ENCODE peak calls at places on chromosomes 2 and 18, in five cellular contexts. G, N, U, H and L are unnamed samples.

GRCh38 chr2:102126660-102127059 is 15.9 kb upstream of the IL1R1 start:
- DNase-seq in G (no peak), N (no peak), U (no peak), H (no peak), L (no peak)

GRCh38 chr2:128536925-128537620 is 218.4 kb upstream of the HS6ST1 start:
- DNase-seq in G (no peak), N (no peak), U (no peak), H (no peak), L (no peak)

GRCh38 chr2:178152033-178152432 is 39.8 kb downstream of the RBM45 start:
- DNase-seq in G (no peak), N (no peak), U (no peak), H (no peak), L (no peak)

GRCh38 chr2:111227716-111228141 is 107.0 kb downstream of the BCL2L11 start:
- DNase-seq in G (no peak), N (no peak), U (no peak), H (no peak), L (no peak)

GRCh38 chr2:205284323-205284722 is 398.0 kb upstream of the NRP2 start:
- DNase-seq in G (no peak), N (no peak), U (no peak), H (no peak), L (no peak)

GRCh38 chr2:232942831-232943230 is 70.2 kb downstream of the NGEF start:
- DNase-seq in G (no peak), N (no peak), U (no peak), H (no peak), L (no peak)

GRCh38 chr2:181891966-181892794 is 650 bp downstream of the ITPRID2 start:
- DNase-seq in G (peak), N (no peak), U (peak), H (peak), L (peak)

GRCh38 chr2:157785200-157785599 is 90.9 kb downstream of the ACVR1 start:
- DNase-seq in G (no peak), N (no peak), U (no peak), H (no peak), L (no peak)

GRCh38 chr2:226308981-226309380 is 490.6 kb downstream of the IRS1 start:
- DNase-seq in G (no peak), N (no peak), U (no peak), H (no peak), L (no peak)

GRCh38 chr18:24530630-24531111 is 70.2 kb downstream of the HRH4 start:
- DNase-seq in G (no peak), N (no peak), U (no peak), H (peak), L (no peak)

GRCh38 chr18:37282386-37283037 is 283.1 kb downstream of the CELF4 start:
- DNase-seq in G (peak), N (no peak), U (no peak), H (no peak), L (no peak)

GRCh38 chr2:65557616-65558573 is 125.5 kb upstream of the SPRED2 start:
- DNase-seq in G (no peak), N (no peak), U (no peak), H (no peak), L (no peak)

GRCh38 chr2:24926602-24927252 is 6.7 kb upstream of the ADCY3 start:
- DNase-seq in G (no peak), N (no peak), U (peak), H (no peak), L (peak)

GRCh38 chr18:79625195-79625923 is 54.2 kb upstream of the CTDP1 start:
- DNase-seq in G (no peak), N (no peak), U (peak), H (no peak), L (peak)

GRCh38 chr18:75360206-75360605 is 67.3 kb downstream of the SMIM21 start:
- DNase-seq in G (no peak), N (no peak), U (no peak), H (no peak), L (no peak)

GRCh38 chr2:53575606-53576360 is 191.8 kb upstream of the CHAC2 start:
- DNase-seq in G (no peak), N (no peak), U (no peak), H (no peak), L (no peak)

GRCh38 chr18:3773303-3773702 is 323.3 kb downstream of the TGIF1 start:
- DNase-seq in G (no peak), N (no peak), U (no peak), H (no peak), L (no peak)

GRCh38 chr2:3587021-3587420 is 7.9 kb upstream of the COLEC11 start:
- DNase-seq in G (no peak), N (no peak), U (no peak), H (no peak), L (no peak)

GRCh38 chr2:4269885-4270284 is 566.5 kb downstream of the DCDC2C start:
- DNase-seq in G (no peak), N (no peak), U (no peak), H (no peak), L (no peak)

GRCh38 chr2:209425082-209426071 is 1.5 kb downstream of the MAP2 start:
- DNase-seq in G (peak), N (peak), U (peak), H (peak), L (no peak)

GRCh38 chr2:197571622-197572271 is 55.9 kb downstream of the MOB4 start:
- DNase-seq in G (no peak), N (no peak), U (no peak), H (no peak), L (no peak)

GRCh38 chr2:45180784-45181183 is 171.5 kb upstream of the SIX2 start:
- DNase-seq in G (no peak), N (no peak), U (no peak), H (no peak), L (no peak)

GRCh38 chr2:37582911-37583310 is 88.5 kb downstream of the CDC42EP3 start:
- DNase-seq in G (no peak), N (no peak), U (no peak), H (no peak), L (no peak)

GRCh38 chr2:3184167-3184566 is 193.5 kb downstream of the EIPR1 start:
- DNase-seq in G (no peak), N (no peak), U (no peak), H (no peak), L (no peak)

GRCh38 chr2:161321944-161322343 is 13.7 kb downstream of the PSMD14 start:
- DNase-seq in G (no peak), N (no peak), U (no peak), H (no peak), L (no peak)

GRCh38 chr2:101107246-101107645 is 43.9 kb downstream of the TBC1D8 start:
- DNase-seq in G (no peak), N (no peak), U (no peak), H (no peak), L (no peak)

GRCh38 chr2:10384089-10384734 is 63.9 kb downstream of the ODC1 start:
- DNase-seq in G (no peak), N (no peak), U (no peak), H (no peak), L (no peak)

GRCh38 chr2:201580486-201580885 is 62.8 kb downstream of the TMEM237 start:
- DNase-seq in G (no peak), N (no peak), U (no peak), H (no peak), L (no peak)

GRCh38 chr2:241088791-241089732 is 13.0 kb downstream of the MTERF4 start:
- DNase-seq in G (no peak), N (no peak), U (no peak), H (no peak), L (no peak)

GRCh38 chr2:109352898-109353689 is 224.1 kb downstream of the SH3RF3 start:
- DNase-seq in G (no peak), N (no peak), U (no peak), H (no peak), L (no peak)

GRCh38 chr2:108069515-108070310 is 83.4 kb downstream of the SLC5A7 start:
- DNase-seq in G (peak), N (no peak), U (no peak), H (no peak), L (no peak)